ENCODE peak calls at places on chromosomes 16 and 17, in six cellular contexts. One of them, this sample, is unnamed.
A peak's percentile ranks its signal among the peaks of the same experiment; 100 is the strongest.

GRCh38 chr17:10021239-10021638 is 116.2 kb upstream of the RCVRN start:
- DNase-seq in mesenchymal stem cell: peak; percentile 73
- DNase-seq in H1: no peak
- DNase-seq in neuronal stem cell: no peak
- DNase-seq in IMR-90: peak; percentile 20
- DNase-seq in mesendoderm: no peak
- DNase-seq in this sample: no peak

GRCh38 chr17:28983286-28984240 is 22.3 kb downstream of the SEZ6 start:
- DNase-seq in IMR-90: peak; percentile 11
- DNase-seq in H1: no peak
- DNase-seq in mesenchymal stem cell: no peak
- DNase-seq in neuronal stem cell: no peak
- DNase-seq in mesendoderm: peak; percentile 90
- DNase-seq in this sample: no peak

GRCh38 chr16:23324727-23325126 is 22.6 kb downstream of the SCNN1B start:
- DNase-seq in mesenchymal stem cell: no peak
- DNase-seq in IMR-90: no peak
- DNase-seq in neuronal stem cell: no peak
- DNase-seq in H1: no peak
- DNase-seq in mesendoderm: no peak
- DNase-seq in this sample: no peak

GRCh38 chr16:57141822-57142631 is 43.8 kb downstream of the PSME3IP1 start:
- DNase-seq in mesenchymal stem cell: no peak
- DNase-seq in IMR-90: no peak
- DNase-seq in mesendoderm: no peak
- DNase-seq in neuronal stem cell: no peak
- DNase-seq in H1: no peak
- DNase-seq in this sample: no peak

GRCh38 chr17:66593116-66593515 is 241.8 kb upstream of the CACNG5 start:
- DNase-seq in H1: no peak
- DNase-seq in mesendoderm: no peak
- DNase-seq in IMR-90: no peak
- DNase-seq in neuronal stem cell: no peak
- DNase-seq in mesenchymal stem cell: no peak
- DNase-seq in this sample: peak; percentile 22

GRCh38 chr16:67150833-67151396 is at the start of gene B3GNT9:
- DNase-seq in mesendoderm: peak; percentile 76
- DNase-seq in neuronal stem cell: no peak
- DNase-seq in H1: no peak
- DNase-seq in mesenchymal stem cell: peak; percentile 84
- DNase-seq in IMR-90: peak; percentile 66
- DNase-seq in this sample: peak; percentile 82

GRCh38 chr17:14201087-14201486 is 35.6 kb downstream of the CDRT15 start:
- DNase-seq in IMR-90: peak; percentile 8
- DNase-seq in neuronal stem cell: no peak
- DNase-seq in mesendoderm: no peak
- DNase-seq in mesenchymal stem cell: no peak
- DNase-seq in H1: no peak
- DNase-seq in this sample: no peak

GRCh38 chr16:82091225-82091624 is 56.2 kb downstream of the HSD17B2 start:
- DNase-seq in neuronal stem cell: no peak
- DNase-seq in H1: no peak
- DNase-seq in IMR-90: peak; percentile 64
- DNase-seq in mesenchymal stem cell: peak; percentile 74
- DNase-seq in mesendoderm: peak; percentile 13
- DNase-seq in this sample: no peak

GRCh38 chr17:14616508-14616907 is 315.6 kb downstream of the HS3ST3B1 start:
- DNase-seq in H1: no peak
- DNase-seq in mesendoderm: no peak
- DNase-seq in mesenchymal stem cell: no peak
- DNase-seq in IMR-90: no peak
- DNase-seq in neuronal stem cell: no peak
- DNase-seq in this sample: no peak

GRCh38 chr16:69924777-69925191 is 26.4 kb upstream of the CLEC18A start:
- DNase-seq in neuronal stem cell: no peak
- DNase-seq in H1: no peak
- DNase-seq in IMR-90: peak; percentile 81
- DNase-seq in mesenchymal stem cell: peak; percentile 50
- DNase-seq in mesendoderm: peak; percentile 61
- DNase-seq in this sample: no peak

GRCh38 chr16:50102046-50102756 is 36.4 kb downstream of the HEATR3 start:
- DNase-seq in mesendoderm: no peak
- DNase-seq in IMR-90: peak; percentile 86
- DNase-seq in neuronal stem cell: no peak
- DNase-seq in H1: no peak
- DNase-seq in mesenchymal stem cell: peak; percentile 62
- DNase-seq in this sample: no peak

GRCh38 chr16:1990336-1991134 is 765 bp downstream of the SYNGR3 start:
- DNase-seq in neuronal stem cell: no peak
- DNase-seq in IMR-90: no peak
- DNase-seq in mesenchymal stem cell: no peak
- DNase-seq in mesendoderm: peak; percentile 75
- DNase-seq in H1: no peak
- DNase-seq in this sample: peak; percentile 86

GRCh38 chr17:42311240-42312034 is 23.1 kb downstream of the STAT5A start:
- DNase-seq in mesendoderm: peak; percentile 82
- DNase-seq in H1: no peak
- DNase-seq in IMR-90: peak; percentile 94
- DNase-seq in neuronal stem cell: no peak
- DNase-seq in mesenchymal stem cell: peak; percentile 95
- DNase-seq in this sample: peak; percentile 72

GRCh38 chr16:75319513-75320401 is 68.3 kb upstream of the BCAR1 start:
- DNase-seq in H1: no peak
- DNase-seq in mesendoderm: no peak
- DNase-seq in IMR-90: peak; percentile 92
- DNase-seq in mesenchymal stem cell: peak; percentile 94
- DNase-seq in neuronal stem cell: no peak
- DNase-seq in this sample: no peak

GRCh38 chr17:74862108-74862901 is 2.6 kb upstream of the GRIN2C start:
- DNase-seq in mesendoderm: peak; percentile 80
- DNase-seq in neuronal stem cell: peak; percentile 79
- DNase-seq in mesenchymal stem cell: peak; percentile 60
- DNase-seq in H1: no peak
- DNase-seq in IMR-90: peak; percentile 9
- DNase-seq in this sample: peak; percentile 93

GRCh38 chr16:57959804-57960203 is 11.1 kb downstream of the CNGB1 start:
- DNase-seq in IMR-90: no peak
- DNase-seq in neuronal stem cell: no peak
- DNase-seq in mesenchymal stem cell: no peak
- DNase-seq in H1: no peak
- DNase-seq in mesendoderm: no peak
- DNase-seq in this sample: no peak

GRCh38 chr16:74224828-74225227 is 71.8 kb upstream of the PSMD7 start:
- DNase-seq in neuronal stem cell: no peak
- DNase-seq in mesendoderm: no peak
- DNase-seq in IMR-90: peak; percentile 33
- DNase-seq in H1: no peak
- DNase-seq in mesenchymal stem cell: no peak
- DNase-seq in this sample: no peak

GRCh38 chr16:79393121-79393520 is 207.4 kb downstream of the MAF start:
- DNase-seq in mesenchymal stem cell: no peak
- DNase-seq in mesendoderm: no peak
- DNase-seq in neuronal stem cell: no peak
- DNase-seq in IMR-90: no peak
- DNase-seq in H1: no peak
- DNase-seq in this sample: no peak

GRCh38 chr17:43927101-43927935 is 15.0 kb downstream of the PPY start:
- DNase-seq in neuronal stem cell: no peak
- DNase-seq in mesenchymal stem cell: no peak
- DNase-seq in H1: no peak
- DNase-seq in IMR-90: no peak
- DNase-seq in mesendoderm: no peak
- DNase-seq in this sample: no peak

GRCh38 chr16:64638804-64639203 is 483.1 kb downstream of the CDH11 start:
- DNase-seq in neuronal stem cell: no peak
- DNase-seq in IMR-90: no peak
- DNase-seq in mesenchymal stem cell: no peak
- DNase-seq in H1: no peak
- DNase-seq in mesendoderm: no peak
- DNase-seq in this sample: no peak

GRCh38 chr16:3654249-3654991 is at the start of gene DNASE1:
- DNase-seq in neuronal stem cell: peak; percentile 51
- DNase-seq in H1: peak; percentile 61
- DNase-seq in IMR-90: peak; percentile 36
- DNase-seq in mesendoderm: peak; percentile 84
- DNase-seq in mesenchymal stem cell: peak; percentile 52
- DNase-seq in this sample: peak; percentile 86

GRCh38 chr17:63406689-63407330 is 39.3 kb downstream of the CYB561 start:
- DNase-seq in mesenchymal stem cell: peak; percentile 91
- DNase-seq in mesendoderm: peak; percentile 92
- DNase-seq in H1: peak; percentile 15
- DNase-seq in IMR-90: peak; percentile 97
- DNase-seq in neuronal stem cell: peak; percentile 82
- DNase-seq in this sample: peak; percentile 87

GRCh38 chr16:53761967-53762726 is 58.2 kb downstream of the FTO start:
- DNase-seq in H1: no peak
- DNase-seq in neuronal stem cell: no peak
- DNase-seq in mesendoderm: no peak
- DNase-seq in mesenchymal stem cell: no peak
- DNase-seq in IMR-90: no peak
- DNase-seq in this sample: no peak

GRCh38 chr17:59763861-59764260 is 56.4 kb downstream of the VMP1 start:
- DNase-seq in H1: no peak
- DNase-seq in mesendoderm: peak; percentile 43
- DNase-seq in mesenchymal stem cell: peak; percentile 79
- DNase-seq in IMR-90: peak; percentile 95
- DNase-seq in neuronal stem cell: no peak
- DNase-seq in this sample: no peak

GRCh38 chr17:27241346-27241946 is 52.5 kb upstream of the WSB1 start:
- DNase-seq in mesenchymal stem cell: no peak
- DNase-seq in H1: no peak
- DNase-seq in mesendoderm: peak; percentile 64
- DNase-seq in neuronal stem cell: no peak
- DNase-seq in IMR-90: peak; percentile 10
- DNase-seq in this sample: peak; percentile 44

GRCh38 chr16:57185446-57185944 is 344 bp downstream of the PSME3IP1 start:
- DNase-seq in mesendoderm: no peak
- DNase-seq in neuronal stem cell: no peak
- DNase-seq in mesenchymal stem cell: peak; percentile 76
- DNase-seq in IMR-90: peak; percentile 70
- DNase-seq in H1: no peak
- DNase-seq in this sample: no peak

GRCh38 chr17:3896108-3897099 is 3.6 kb upstream of the CAMKK1 start:
- DNase-seq in neuronal stem cell: no peak
- DNase-seq in IMR-90: no peak
- DNase-seq in mesenchymal stem cell: no peak
- DNase-seq in H1: no peak
- DNase-seq in mesendoderm: no peak
- DNase-seq in this sample: no peak

GRCh38 chr16:11768850-11769249 is 26.2 kb upstream of the TXNDC11 start:
- DNase-seq in neuronal stem cell: no peak
- DNase-seq in mesendoderm: no peak
- DNase-seq in mesenchymal stem cell: no peak
- DNase-seq in IMR-90: no peak
- DNase-seq in H1: no peak
- DNase-seq in this sample: no peak

GRCh38 chr16:55630774-55631173 is 25.0 kb upstream of the SLC6A2 start:
- DNase-seq in H1: no peak
- DNase-seq in mesenchymal stem cell: no peak
- DNase-seq in IMR-90: no peak
- DNase-seq in mesendoderm: no peak
- DNase-seq in neuronal stem cell: no peak
- DNase-seq in this sample: no peak

GRCh38 chr17:31008374-31009035 is 37.7 kb downstream of the RNF135 start:
- DNase-seq in mesenchymal stem cell: peak; percentile 75
- DNase-seq in neuronal stem cell: peak; percentile 46
- DNase-seq in mesendoderm: peak; percentile 84
- DNase-seq in H1: peak; percentile 9
- DNase-seq in IMR-90: peak; percentile 45
- DNase-seq in this sample: peak; percentile 84

GRCh38 chr16:56192644-56192960 is 1.3 kb downstream of the GNAO1 start:
- DNase-seq in IMR-90: no peak
- DNase-seq in H1: no peak
- DNase-seq in neuronal stem cell: no peak
- DNase-seq in mesenchymal stem cell: no peak
- DNase-seq in mesendoderm: no peak
- DNase-seq in this sample: no peak

GRCh38 chr17:70076831-70077230 is 1.8 kb downstream of the KCNJ16 start:
- DNase-seq in IMR-90: no peak
- DNase-seq in H1: no peak
- DNase-seq in mesenchymal stem cell: no peak
- DNase-seq in neuronal stem cell: no peak
- DNase-seq in mesendoderm: no peak
- DNase-seq in this sample: no peak
- H2AK5ac ChIP-seq in IMR-90: no peak overlapping the region
- H2AK5ac ChIP-seq in H1: no peak overlapping the region
- H2AK5ac ChIP-seq in mesenchymal stem cell: peak overlapping the region; percentile 86
- H2AK5ac ChIP-seq in neuronal stem cell: no peak overlapping the region
- H2AK5ac ChIP-seq in mesendoderm: no peak overlapping the region
- H2AK5ac ChIP-seq in this sample: no peak overlapping the region

GRCh38 chr16:68283840-68284595 is 19.7 kb downstream of the SLC7A6 start:
- DNase-seq in mesenchymal stem cell: no peak
- DNase-seq in H1: no peak
- DNase-seq in mesendoderm: no peak
- DNase-seq in IMR-90: no peak
- DNase-seq in neuronal stem cell: no peak
- DNase-seq in this sample: no peak

GRCh38 chr16:68281368-68282063 is 17.2 kb downstream of the SLC7A6 start:
- DNase-seq in mesenchymal stem cell: no peak
- DNase-seq in H1: no peak
- DNase-seq in neuronal stem cell: no peak
- DNase-seq in IMR-90: no peak
- DNase-seq in mesendoderm: no peak
- DNase-seq in this sample: no peak

GRCh38 chr16:68284847-68285246 is 20.5 kb downstream of the SLC7A6 start:
- DNase-seq in neuronal stem cell: no peak
- DNase-seq in H1: no peak
- DNase-seq in mesenchymal stem cell: no peak
- DNase-seq in IMR-90: no peak
- DNase-seq in mesendoderm: no peak
- DNase-seq in this sample: no peak

GRCh38 chr16:68282064-68282452 is 17.7 kb downstream of the SLC7A6 start:
- DNase-seq in H1: no peak
- DNase-seq in neuronal stem cell: no peak
- DNase-seq in IMR-90: no peak
- DNase-seq in mesendoderm: no peak
- DNase-seq in mesenchymal stem cell: no peak
- DNase-seq in this sample: no peak

GRCh38 chr16:68283346-68283745 is 19.0 kb downstream of the SLC7A6 start:
- DNase-seq in mesenchymal stem cell: no peak
- DNase-seq in IMR-90: no peak
- DNase-seq in H1: no peak
- DNase-seq in mesendoderm: no peak
- DNase-seq in neuronal stem cell: no peak
- DNase-seq in this sample: no peak
- H2BK15ac ChIP-seq in mesenchymal stem cell: no peak overlapping the region
- H2BK15ac ChIP-seq in IMR-90: no peak overlapping the region
- H2BK15ac ChIP-seq in H1: no peak overlapping the region
- H2BK15ac ChIP-seq in mesendoderm: no peak overlapping the region
- H2BK15ac ChIP-seq in neuronal stem cell: no peak overlapping the region
- H2BK15ac ChIP-seq in this sample: no peak overlapping the region

GRCh38 chr17:65194670-65195334 is 57.6 kb downstream of the RGS9 start:
- DNase-seq in mesendoderm: peak; percentile 40
- DNase-seq in IMR-90: no peak
- DNase-seq in neuronal stem cell: no peak
- DNase-seq in H1: no peak
- DNase-seq in mesenchymal stem cell: no peak
- DNase-seq in this sample: peak; percentile 51
- H2AK5ac ChIP-seq in mesendoderm: no peak overlapping the region
- H2AK5ac ChIP-seq in IMR-90: peak overlapping the region; percentile 70
- H2AK5ac ChIP-seq in neuronal stem cell: no peak overlapping the region
- H2AK5ac ChIP-seq in H1: no peak overlapping the region
- H2AK5ac ChIP-seq in mesenchymal stem cell: peak overlapping the region; percentile 36
- H2AK5ac ChIP-seq in this sample: no peak overlapping the region

GRCh38 chr17:33086878-33087277 is 95.2 kb downstream of the SPACA3 start:
- DNase-seq in neuronal stem cell: no peak
- DNase-seq in IMR-90: no peak
- DNase-seq in mesenchymal stem cell: no peak
- DNase-seq in mesendoderm: no peak
- DNase-seq in H1: no peak
- DNase-seq in this sample: no peak
- H2BK15ac ChIP-seq in neuronal stem cell: no peak overlapping the region
- H2BK15ac ChIP-seq in IMR-90: no peak overlapping the region
- H2BK15ac ChIP-seq in mesenchymal stem cell: no peak overlapping the region
- H2BK15ac ChIP-seq in mesendoderm: no peak overlapping the region
- H2BK15ac ChIP-seq in H1: no peak overlapping the region
- H2BK15ac ChIP-seq in this sample: no peak overlapping the region